ENCODE peak calls at places on chromosomes 16 and 17, in seven cellular contexts. O is fibroblast of pulmonary artery, P is GM13977, Q is ovary, Y is choroid plexus epithelial cell, M is nephron progenitor cell, C is suprapubic skin. R is an unnamed sample.

GRCh38 chr17:7047566-7047965 is 3.7 kb upstream of the SLC16A11 start:
- DNase-seq in Y (no peak), M (no peak), O (no peak), C (no peak), Q (no peak), P (no peak), R (no peak)

GRCh38 chr17:48611681-48612455 is 1.1 kb upstream of the HOXB7 start:
- DNase-seq in M (peak), Q (no peak), C (no peak), O (no peak), Y (no peak), P (peak), R (no peak)

GRCh38 chr17:69762359-69762758 is 312.7 kb upstream of the KCNJ16 start:
- DNase-seq in P (no peak), C (no peak), Q (no peak), M (no peak), O (peak), Y (no peak), R (no peak)

GRCh38 chr17:45332989-45333701 is 16.3 kb upstream of the MAP3K14 start:
- DNase-seq in Q (peak), C (peak), Y (no peak), P (peak), O (no peak), M (no peak), R (no peak)

GRCh38 chr17:1112875-1113274 is 66.9 kb downstream of the ABR start:
- DNase-seq in O (no peak), C (no peak), P (no peak), M (no peak), Y (no peak), Q (no peak), R (no peak)

GRCh38 chr16:68235882-68236803 is at the start of gene ESRP2:
- DNase-seq in P (peak), Y (no peak), M (peak), O (no peak), Q (peak), C (peak), R (no peak)

GRCh38 chr16:68445458-68445857 is 2.9 kb downstream of the SMPD3 start:
- DNase-seq in M (peak), C (no peak), Q (no peak), P (peak), O (peak), Y (peak), R (peak)

GRCh38 chr17:75428775-75429469 is 23.4 kb upstream of the GRB2 start:
- DNase-seq in M (no peak), Q (no peak), Y (peak), O (peak), P (no peak), C (no peak), R (no peak)

GRCh38 chr16:65117701-65118448 is 4.0 kb downstream of the CDH11 start:
- DNase-seq in P (peak), Q (peak), M (peak), C (no peak), Y (peak), O (peak), R (peak)

GRCh38 chr16:51276335-51276734 is 125.3 kb upstream of the SALL1 start:
- DNase-seq in M (no peak), Y (no peak), C (no peak), P (no peak), Q (no peak), O (no peak), R (no peak)

GRCh38 chr17:14813649-14814048 is 451.5 kb downstream of the PMP22 start:
- DNase-seq in O (peak), P (no peak), C (no peak), Q (no peak), M (peak), Y (peak), R (no peak)

GRCh38 chr17:57782051-57782490 is 37.0 kb upstream of the CCDC182 start:
- DNase-seq in C (no peak), M (no peak), Q (no peak), O (no peak), Y (no peak), P (no peak), R (no peak)

GRCh38 chr17:79595471-79595870 is 15.4 kb downstream of the RBFOX3 start:
- DNase-seq in P (no peak), C (no peak), M (no peak), Y (no peak), Q (no peak), O (no peak), R (no peak)

GRCh38 chr16:89343501-89344291 is 126.2 kb downstream of the ZNF778 start:
- DNase-seq in M (peak), P (no peak), Y (no peak), O (no peak), Q (peak), C (no peak), R (no peak)

GRCh38 chr16:68512742-68513141 is 26.3 kb upstream of the ZFP90 start:
- DNase-seq in Y (no peak), C (no peak), Q (no peak), M (no peak), O (no peak), P (no peak), R (no peak)

GRCh38 chr16:65414284-65414984 is 292.6 kb upstream of the CDH11 start:
- DNase-seq in O (peak), C (no peak), Y (peak), M (no peak), Q (no peak), P (no peak), R (no peak)

GRCh38 chr16:53209489-53209888 is 154.7 kb downstream of the CHD9 start:
- DNase-seq in C (no peak), Q (no peak), O (no peak), P (no peak), Y (no peak), M (no peak), R (no peak)

GRCh38 chr16:83439412-83439811 is 368.4 kb upstream of the HSBP1 start:
- DNase-seq in Q (no peak), M (no peak), Y (no peak), C (no peak), O (no peak), P (no peak), R (no peak)

GRCh38 chr16:70453891-70454220 is 539 bp upstream of the FCSK start:
- DNase-seq in O (no peak), M (no peak), C (no peak), P (no peak), Q (no peak), Y (no peak), R (peak)

GRCh38 chr16:70457446-70457845 is 3.1 kb downstream of the FCSK start:
- DNase-seq in O (no peak), P (no peak), Y (no peak), M (no peak), C (no peak), Q (no peak), R (no peak)

GRCh38 chr16:70455910-70456309 is 1.5 kb downstream of the FCSK start:
- DNase-seq in O (no peak), Y (no peak), C (no peak), M (no peak), P (no peak), Q (no peak), R (no peak)

GRCh38 chr16:70453117-70453890 is 1.1 kb upstream of the FCSK start:
- DNase-seq in P (no peak), Q (no peak), C (no peak), Y (no peak), M (no peak), O (no peak), R (no peak)

GRCh38 chr16:70454221-70455034 is at the start of gene FCSK:
- DNase-seq in M (peak), C (no peak), Q (peak), Y (peak), P (peak), O (peak), R (peak)
- TF ChIP-seq CTCF in M (peak), C (no peak), Q (no peak), Y (no peak), P (peak), O (no peak), R (peak)

DNA sequence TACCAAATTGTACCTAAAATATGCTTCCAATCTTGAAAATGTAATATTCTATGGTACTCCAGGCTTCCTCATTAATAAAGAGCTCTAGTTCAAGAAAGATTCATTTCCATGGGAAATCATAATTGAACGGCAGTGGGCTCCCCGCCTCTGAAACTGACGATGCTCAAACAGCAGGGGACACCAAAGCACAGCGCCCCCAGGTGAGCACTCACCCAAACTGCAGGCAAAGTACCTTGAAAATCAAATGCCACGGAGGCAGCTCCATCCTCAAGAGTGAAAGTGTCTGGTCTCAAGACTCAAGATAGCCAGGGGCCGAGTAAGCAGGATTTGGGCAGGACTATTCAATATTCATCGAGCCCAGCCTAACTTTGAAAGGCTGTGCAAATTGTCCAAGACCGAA is 217.4 kb upstream of the TNRC6C start:
- DNase-seq in C (peak), Q (no peak), M (no peak), Y (no peak), O (no peak), P (no peak), R (no peak)
- TF ChIP-seq CTCF in C (no peak), Q (no peak), M (peak), Y (peak), O (peak), P (peak), R (peak)

GRCh38 chr16:3153077-3153368 is 18.2 kb downstream of the ZNF213 start:
- DNase-seq in M (no peak), P (no peak), C (no peak), O (no peak), Q (no peak), Y (no peak), R (no peak)
- TF ChIP-seq CTCF in M (no peak), P (no peak), C (no peak), O (no peak), Q (no peak), Y (no peak), R (no peak)

GRCh38 chr17:28320215-28321061 is 1.4 kb downstream of the TMEM97 start:
- DNase-seq in Q (no peak), C (no peak), P (no peak), M (no peak), Y (no peak), O (no peak), R (no peak)

GRCh38 chr17:28315846-28316705 is 2.9 kb upstream of the TMEM97 start:
- DNase-seq in P (no peak), O (no peak), C (no peak), M (no peak), Q (no peak), Y (no peak), R (no peak)

GRCh38 chr17:28317965-28318758 is 838 bp upstream of the TMEM97 start:
- DNase-seq in M (peak), P (no peak), C (no peak), Q (no peak), O (no peak), Y (no peak), R (peak)

GRCh38 chr17:28317099-28317964 is 1.7 kb upstream of the TMEM97 start:
- DNase-seq in C (no peak), O (no peak), Y (no peak), Q (no peak), P (no peak), M (no peak), R (no peak)

GRCh38 chr17:28318759-28319660 is at the start of gene TMEM97:
- DNase-seq in P (peak), Y (peak), M (peak), C (peak), O (peak), Q (peak), R (peak)
- TF ChIP-seq CTCF in P (peak), Y (peak), M (no peak), C (peak), O (no peak), Q (peak), R (no peak)

GRCh38 chr17:53390575-53390974 is 432.2 kb upstream of the KIF2B start:
- DNase-seq in M (peak), Q (no peak), O (no peak), P (no peak), Y (no peak), C (no peak), R (no peak)

GRCh38 chr17:53387745-53388144 is 435.0 kb upstream of the KIF2B start:
- DNase-seq in O (no peak), P (no peak), C (no peak), Q (no peak), M (no peak), Y (no peak), R (no peak)

GRCh38 chr17:53391197-53391596 is 431.5 kb upstream of the KIF2B start:
- DNase-seq in O (no peak), Y (no peak), Q (no peak), C (no peak), P (no peak), M (no peak), R (no peak)
- TF ChIP-seq CTCF in O (no peak), Y (no peak), Q (no peak), C (no peak), P (no peak), M (no peak), R (no peak)

GRCh38 chr17:33929181-33929724 is 325.8 kb upstream of the CCL2 start:
- DNase-seq in P (no peak), O (no peak), M (no peak), Y (no peak), C (no peak), Q (no peak), R (no peak)

GRCh38 chr17:33925650-33926049 is 329.4 kb upstream of the CCL2 start:
- DNase-seq in C (no peak), Y (no peak), P (no peak), Q (no peak), M (no peak), O (no peak), R (no peak)

GRCh38 chr17:33924105-33924504 is 331.0 kb upstream of the CCL2 start:
- DNase-seq in Y (no peak), Q (no peak), O (no peak), C (no peak), P (no peak), M (no peak), R (no peak)

GRCh38 chr17:33922971-33923370 is 332.1 kb upstream of the CCL2 start:
- DNase-seq in O (no peak), C (no peak), Y (no peak), M (no peak), P (no peak), Q (no peak), R (no peak)

DNA sequence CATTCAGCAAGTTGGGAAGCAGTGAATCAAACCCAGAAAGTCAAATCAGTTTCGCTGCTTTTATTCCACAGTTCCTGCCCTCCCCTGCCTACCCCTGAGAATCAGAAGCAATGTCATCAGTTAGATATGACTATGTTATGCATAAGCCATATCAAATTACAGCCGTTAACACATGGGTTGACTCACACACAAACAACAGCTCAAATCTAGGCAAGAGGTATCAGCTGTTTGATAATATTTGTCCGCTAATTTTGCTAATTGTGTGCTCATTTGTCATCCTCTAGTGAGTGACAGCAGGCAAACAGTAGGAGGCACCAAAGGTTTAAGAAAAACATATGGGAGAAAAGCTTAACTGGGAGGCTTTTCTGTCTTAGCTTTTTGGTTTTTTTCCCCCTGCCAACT is 327.4 kb upstream of the CCL2 start:
- DNase-seq in O (no peak), C (no peak), P (peak), Q (no peak), M (no peak), Y (peak), R (no peak)
- TF ChIP-seq CTCF in O (no peak), C (no peak), P (peak), Q (no peak), M (no peak), Y (no peak), R (no peak)

GRCh38 chr16:30557397-30557949 is 701 bp downstream of the ZNF764 start:
- DNase-seq in Y (no peak), M (no peak), P (no peak), C (no peak), O (no peak), Q (no peak), R (no peak)
- TF ChIP-seq CTCF in Y (no peak), M (no peak), P (no peak), C (no peak), O (no peak), Q (no peak), R (no peak)

DNA sequence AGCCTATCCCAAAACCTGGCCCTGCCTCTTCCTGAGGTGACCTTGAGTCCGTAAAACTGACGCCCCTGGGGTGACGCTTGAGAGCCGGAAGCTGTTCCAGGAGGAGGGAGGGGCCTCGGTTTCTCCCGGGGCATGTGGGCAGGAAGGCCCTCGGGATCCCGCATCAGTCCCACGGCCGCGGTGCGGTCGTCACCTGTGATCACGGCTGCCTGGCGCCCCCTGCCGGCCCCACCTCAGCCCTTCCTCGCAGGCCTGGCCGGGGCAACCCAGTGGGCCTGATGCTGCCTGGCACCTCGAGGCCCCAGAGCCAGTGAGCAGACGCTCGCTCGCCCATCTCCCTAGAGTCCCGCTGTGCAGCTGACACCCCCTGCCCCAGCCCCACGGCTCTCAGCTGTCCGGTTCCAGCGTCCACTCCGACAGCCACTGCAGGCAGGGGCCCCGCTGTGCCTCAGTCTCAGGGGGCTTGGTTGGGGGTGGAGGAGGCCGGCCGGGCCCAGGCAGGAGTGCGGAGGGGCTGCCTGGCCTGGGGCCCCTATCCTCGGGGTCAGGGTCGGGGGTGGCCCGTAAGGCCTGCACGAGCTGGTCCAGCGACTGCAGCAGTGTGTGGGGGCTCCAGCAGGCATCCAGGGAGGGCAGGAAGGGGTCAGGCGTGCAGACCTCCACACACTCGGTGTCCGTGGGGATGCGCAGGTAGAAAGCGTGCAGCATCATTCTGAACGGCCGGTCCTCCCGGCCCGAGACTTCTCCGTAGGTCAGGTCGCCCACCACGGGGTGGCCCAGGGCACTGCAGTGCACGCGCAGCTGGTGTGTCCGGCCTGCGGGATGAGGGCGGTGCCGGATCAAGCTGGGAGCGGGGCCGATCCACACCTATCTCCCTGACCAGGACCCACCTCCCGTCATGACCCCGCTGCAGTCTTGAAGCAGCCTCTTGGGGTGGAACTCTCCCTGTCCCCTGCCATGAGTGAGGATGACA is 2.3 kb downstream of the RPUSD1 start:
- DNase-seq in C (peak), M (peak), P (peak), O (peak), Q (peak), Y (peak), R (peak)
- TF ChIP-seq CTCF in C (peak), M (peak), P (peak), O (peak), Q (no peak), Y (peak), R (peak)